ENCODE peak calls at places on chromosomes 11 and 22, in ten cellular contexts. One of them, this sample, is unnamed.

GRCh38 chr11:102527701-102528100 is 2.8 kb downstream of the MMP7 start:
- DNase-seq in vagina: no peak
- DNase-seq in HL-60: no peak
- DNase-seq in endothelial cell of umbilical vein: no peak
- DNase-seq in transverse colon: no peak
- DNase-seq in sigmoid colon: no peak
- DNase-seq in SK-N-SH: no peak
- DNase-seq in GM23338: no peak
- DNase-seq in stomach: no peak
- DNase-seq in prostate gland: no peak
- DNase-seq in this sample: no peak

GRCh38 chr11:34425360-34425759 is 13.4 kb upstream of the CAT start:
- DNase-seq in vagina: no peak
- DNase-seq in sigmoid colon: no peak
- DNase-seq in transverse colon: no peak
- DNase-seq in GM23338: no peak
- DNase-seq in prostate gland: no peak
- DNase-seq in stomach: no peak
- DNase-seq in endothelial cell of umbilical vein: no peak
- DNase-seq in HL-60: no peak
- DNase-seq in SK-N-SH: no peak
- DNase-seq in this sample: no peak

GRCh38 chr11:84607975-84608787 is 1019.0 kb downstream of the DLG2 start:
- DNase-seq in HL-60: no peak
- DNase-seq in sigmoid colon: no peak
- DNase-seq in transverse colon: no peak
- DNase-seq in prostate gland: no peak
- DNase-seq in GM23338: no peak
- DNase-seq in SK-N-SH: no peak
- DNase-seq in vagina: no peak
- DNase-seq in stomach: no peak
- DNase-seq in endothelial cell of umbilical vein: no peak
- DNase-seq in this sample: no peak

GRCh38 chr22:46035742-46036557 is 59.0 kb upstream of the WNT7B start:
- DNase-seq in endothelial cell of umbilical vein: peak
- DNase-seq in SK-N-SH: peak
- DNase-seq in vagina: peak
- DNase-seq in GM23338: peak
- DNase-seq in HL-60: peak
- DNase-seq in prostate gland: peak
- DNase-seq in stomach: peak
- DNase-seq in sigmoid colon: peak
- DNase-seq in transverse colon: peak
- DNase-seq in this sample: peak

GRCh38 chr22:48574776-48575566 is 1252.7 kb downstream of the BRD1 start:
- DNase-seq in transverse colon: peak
- DNase-seq in prostate gland: peak
- DNase-seq in HL-60: peak
- DNase-seq in vagina: no peak
- DNase-seq in GM23338: peak
- DNase-seq in stomach: no peak
- DNase-seq in SK-N-SH: peak
- DNase-seq in endothelial cell of umbilical vein: no peak
- DNase-seq in sigmoid colon: no peak
- DNase-seq in this sample: no peak

GRCh38 chr11:32113200-32113599 is 22.3 kb downstream of the RCN1 start:
- DNase-seq in endothelial cell of umbilical vein: no peak
- DNase-seq in HL-60: no peak
- DNase-seq in transverse colon: no peak
- DNase-seq in sigmoid colon: no peak
- DNase-seq in GM23338: no peak
- DNase-seq in stomach: no peak
- DNase-seq in vagina: no peak
- DNase-seq in prostate gland: peak
- DNase-seq in SK-N-SH: no peak
- DNase-seq in this sample: no peak

GRCh38 chr22:22550789-22551434 is 8.2 kb downstream of the PRAME start:
- DNase-seq in vagina: no peak
- DNase-seq in transverse colon: no peak
- DNase-seq in sigmoid colon: no peak
- DNase-seq in endothelial cell of umbilical vein: no peak
- DNase-seq in HL-60: no peak
- DNase-seq in stomach: no peak
- DNase-seq in SK-N-SH: no peak
- DNase-seq in prostate gland: no peak
- DNase-seq in GM23338: no peak
- DNase-seq in this sample: no peak

GRCh38 chr11:112610996-112611795 is 350.0 kb upstream of the NCAM1 start:
- DNase-seq in prostate gland: no peak
- DNase-seq in sigmoid colon: no peak
- DNase-seq in stomach: no peak
- DNase-seq in transverse colon: no peak
- DNase-seq in vagina: no peak
- DNase-seq in HL-60: no peak
- DNase-seq in GM23338: no peak
- DNase-seq in SK-N-SH: no peak
- DNase-seq in endothelial cell of umbilical vein: peak
- DNase-seq in this sample: no peak

GRCh38 chr11:94184861-94185260 is 56.2 kb downstream of the PANX1 start:
- DNase-seq in prostate gland: no peak
- DNase-seq in sigmoid colon: no peak
- DNase-seq in transverse colon: no peak
- DNase-seq in endothelial cell of umbilical vein: no peak
- DNase-seq in SK-N-SH: no peak
- DNase-seq in stomach: no peak
- DNase-seq in HL-60: no peak
- DNase-seq in vagina: no peak
- DNase-seq in GM23338: no peak
- DNase-seq in this sample: no peak

GRCh38 chr11:120632579-120632978 is 121.0 kb downstream of the GRIK4 start:
- DNase-seq in sigmoid colon: no peak
- DNase-seq in vagina: no peak
- DNase-seq in endothelial cell of umbilical vein: no peak
- DNase-seq in GM23338: peak
- DNase-seq in prostate gland: no peak
- DNase-seq in HL-60: no peak
- DNase-seq in stomach: no peak
- DNase-seq in transverse colon: no peak
- DNase-seq in SK-N-SH: no peak
- DNase-seq in this sample: no peak
- TF ChIP-seq CTCF in sigmoid colon: no peak
- TF ChIP-seq CTCF in vagina: no peak
- TF ChIP-seq CTCF in endothelial cell of umbilical vein: no peak
- TF ChIP-seq CTCF in GM23338: peak
- TF ChIP-seq CTCF in prostate gland: no peak
- TF ChIP-seq CTCF in HL-60: no peak
- TF ChIP-seq CTCF in stomach: no peak
- TF ChIP-seq CTCF in transverse colon: no peak
- TF ChIP-seq CTCF in SK-N-SH: no peak
- TF ChIP-seq CTCF in this sample: no peak

GRCh38 chr22:42856179-42856864 is 751 bp downstream of the ARFGAP3 start:
- DNase-seq in SK-N-SH: no peak
- DNase-seq in stomach: peak
- DNase-seq in endothelial cell of umbilical vein: peak
- DNase-seq in vagina: no peak
- DNase-seq in GM23338: peak
- DNase-seq in prostate gland: peak
- DNase-seq in sigmoid colon: peak
- DNase-seq in HL-60: peak
- DNase-seq in transverse colon: peak
- DNase-seq in this sample: no peak
- TF ChIP-seq POLR2AphosphoS5 in SK-N-SH: no peak
- TF ChIP-seq POLR2AphosphoS5 in stomach: no peak
- TF ChIP-seq POLR2AphosphoS5 in endothelial cell of umbilical vein: no peak
- TF ChIP-seq POLR2AphosphoS5 in vagina: no peak
- TF ChIP-seq POLR2AphosphoS5 in GM23338: no peak
- TF ChIP-seq POLR2AphosphoS5 in prostate gland: peak
- TF ChIP-seq POLR2AphosphoS5 in sigmoid colon: peak
- TF ChIP-seq POLR2AphosphoS5 in HL-60: no peak
- TF ChIP-seq POLR2AphosphoS5 in transverse colon: peak
- TF ChIP-seq POLR2AphosphoS5 in this sample: peak

GRCh38 chr22:37331811-37332536 is 49.7 kb downstream of the CYTH4 start:
- DNase-seq in HL-60: no peak
- DNase-seq in transverse colon: no peak
- DNase-seq in sigmoid colon: no peak
- DNase-seq in GM23338: no peak
- DNase-seq in SK-N-SH: no peak
- DNase-seq in endothelial cell of umbilical vein: peak
- DNase-seq in prostate gland: no peak
- DNase-seq in stomach: no peak
- DNase-seq in vagina: no peak
- DNase-seq in this sample: no peak
- TF ChIP-seq CTCF in HL-60: peak
- TF ChIP-seq CTCF in transverse colon: no peak
- TF ChIP-seq CTCF in sigmoid colon: no peak
- TF ChIP-seq CTCF in GM23338: no peak
- TF ChIP-seq CTCF in SK-N-SH: no peak
- TF ChIP-seq CTCF in endothelial cell of umbilical vein: peak
- TF ChIP-seq CTCF in prostate gland: no peak
- TF ChIP-seq CTCF in stomach: no peak
- TF ChIP-seq CTCF in vagina: no peak
- TF ChIP-seq CTCF in this sample: no peak

GRCh38 chr11:57646756-57647303 is 2.9 kb downstream of the YPEL4 start:
- DNase-seq in HL-60: no peak
- DNase-seq in vagina: no peak
- DNase-seq in sigmoid colon: no peak
- DNase-seq in GM23338: peak
- DNase-seq in endothelial cell of umbilical vein: no peak
- DNase-seq in SK-N-SH: no peak
- DNase-seq in stomach: no peak
- DNase-seq in prostate gland: no peak
- DNase-seq in transverse colon: no peak
- DNase-seq in this sample: no peak

GRCh38 chr11:57644748-57645715 is 4.7 kb downstream of the YPEL4 start:
- DNase-seq in sigmoid colon: peak
- DNase-seq in HL-60: peak
- DNase-seq in vagina: no peak
- DNase-seq in prostate gland: peak
- DNase-seq in transverse colon: peak
- DNase-seq in endothelial cell of umbilical vein: peak
- DNase-seq in GM23338: peak
- DNase-seq in stomach: peak
- DNase-seq in SK-N-SH: peak
- DNase-seq in this sample: peak

GRCh38 chr11:57647368-57647767 is 2.3 kb downstream of the YPEL4 start:
- DNase-seq in SK-N-SH: peak
- DNase-seq in prostate gland: no peak
- DNase-seq in stomach: no peak
- DNase-seq in transverse colon: no peak
- DNase-seq in vagina: no peak
- DNase-seq in endothelial cell of umbilical vein: no peak
- DNase-seq in HL-60: no peak
- DNase-seq in sigmoid colon: no peak
- DNase-seq in GM23338: peak
- DNase-seq in this sample: no peak

GRCh38 chr11:57646221-57646620 is 3.5 kb downstream of the YPEL4 start:
- DNase-seq in SK-N-SH: no peak
- DNase-seq in HL-60: no peak
- DNase-seq in vagina: no peak
- DNase-seq in GM23338: no peak
- DNase-seq in stomach: no peak
- DNase-seq in prostate gland: no peak
- DNase-seq in endothelial cell of umbilical vein: no peak
- DNase-seq in transverse colon: no peak
- DNase-seq in sigmoid colon: peak
- DNase-seq in this sample: no peak

GRCh38 chr11:57645716-57646085 is 4.0 kb downstream of the YPEL4 start:
- DNase-seq in vagina: no peak
- DNase-seq in GM23338: peak
- DNase-seq in prostate gland: no peak
- DNase-seq in HL-60: no peak
- DNase-seq in stomach: no peak
- DNase-seq in SK-N-SH: no peak
- DNase-seq in sigmoid colon: no peak
- DNase-seq in endothelial cell of umbilical vein: no peak
- DNase-seq in transverse colon: no peak
- DNase-seq in this sample: no peak
- TF ChIP-seq POLR2AphosphoS5 in vagina: no peak
- TF ChIP-seq POLR2AphosphoS5 in GM23338: peak
- TF ChIP-seq POLR2AphosphoS5 in prostate gland: no peak
- TF ChIP-seq POLR2AphosphoS5 in HL-60: no peak
- TF ChIP-seq POLR2AphosphoS5 in stomach: no peak
- TF ChIP-seq POLR2AphosphoS5 in SK-N-SH: no peak
- TF ChIP-seq POLR2AphosphoS5 in sigmoid colon: no peak
- TF ChIP-seq POLR2AphosphoS5 in endothelial cell of umbilical vein: no peak
- TF ChIP-seq POLR2AphosphoS5 in transverse colon: no peak
- TF ChIP-seq POLR2AphosphoS5 in this sample: no peak